ENCODE peak calls at places on chromosomes 5 and 9, in five cellular contexts. R is spleen, Z is uterus, C is HCT116, E is suprapubic skin. A is an unnamed sample.
A peak's percentile ranks its signal among the peaks of the same experiment; 100 is the strongest.

GRCh38 chr5:140556438-140556837 is 835 bp downstream of the SRA1 start:
- DNase-seq in E (no peak), R (no peak), Z (no peak), C (no peak), A (peak; percentile 43)

GRCh38 chr9:73155389-73155788 is 3.7 kb downstream of the ANXA1 start:
- DNase-seq in Z (no peak), R (no peak), E (no peak), C (no peak), A (no peak)

GRCh38 chr5:38193015-38193581 is 65.3 kb upstream of the EGFLAM start:
- DNase-seq in Z (peak; percentile 54), R (peak; percentile 84), E (peak; percentile 83), C (peak; percentile 42), A (peak; percentile 74)

GRCh38 chr5:152164860-152165259 is 240.2 kb upstream of the GLRA1 start:
- DNase-seq in R (no peak), C (no peak), E (no peak), Z (no peak), A (no peak)

GRCh38 chr9:93039456-93039855 is 19.0 kb upstream of the SUSD3 start:
- DNase-seq in R (no peak), E (no peak), Z (no peak), C (no peak), A (no peak)

GRCh38 chr9:110109331-110110110 is 98.4 kb downstream of the C9orf152 start:
- DNase-seq in E (no peak), C (no peak), Z (no peak), R (no peak), A (no peak)

GRCh38 chr9:129834489-129835127 is 467 bp downstream of the C9orf78 start:
- DNase-seq in C (no peak), R (peak; percentile 87), E (peak; percentile 84), Z (no peak), A (no peak)

GRCh38 chr5:158384535-158385421 is 525.8 kb upstream of the CLINT1 start:
- DNase-seq in Z (no peak), C (peak; percentile 19), E (no peak), R (no peak), A (peak; percentile 99)

GRCh38 chr9:21778300-21778699 is 24.1 kb upstream of the MTAP start:
- DNase-seq in R (no peak), Z (no peak), C (no peak), E (no peak), A (no peak)

GRCh38 chr5:157610990-157611389 is 35.4 kb upstream of the ADAM19 start:
- DNase-seq in E (no peak), R (no peak), Z (no peak), C (no peak), A (no peak)

GRCh38 chr5:137372386-137373160 is 126.6 kb downstream of the SPOCK1 start:
- DNase-seq in Z (no peak), R (no peak), C (no peak), E (no peak), A (no peak)

GRCh38 chr5:27241564-27242257 is 203.3 kb upstream of the CDH9 start:
- DNase-seq in C (no peak), E (no peak), Z (no peak), R (no peak), A (no peak)

GRCh38 chr5:80491296-80491695 is 3.4 kb downstream of the FAM151B start:
- DNase-seq in Z (no peak), R (no peak), E (no peak), C (no peak), A (no peak)

GRCh38 chr5:147658293-147658932 is 124.1 kb downstream of the JAKMIP2 start:
- DNase-seq in E (no peak), R (no peak), C (no peak), Z (no peak), A (no peak)

GRCh38 chr5:12272389-12272788 is 368.1 kb upstream of the CTNND2 start:
- DNase-seq in E (no peak), R (no peak), Z (no peak), C (no peak), A (no peak)

GRCh38 chr5:58412081-58412480 is 47.8 kb downstream of the PLK2 start:
- DNase-seq in Z (no peak), R (no peak), E (no peak), C (no peak), A (no peak)

GRCh38 chr5:40879163-40879942 is 29.9 kb upstream of the C7 start:
- DNase-seq in E (no peak), Z (no peak), R (no peak), C (peak; percentile 13), A (peak; percentile 31)

GRCh38 chr5:139076117-139076516 is 122.1 kb downstream of the SIL1 start:
- DNase-seq in R (no peak), Z (no peak), E (no peak), C (no peak), A (no peak)

GRCh38 chr9:114178756-114179450 is 23.6 kb downstream of the COL27A1 start:
- DNase-seq in Z (no peak), R (peak; percentile 22), E (no peak), C (no peak), A (no peak)

GRCh38 chr9:23541976-23542375 is 284.1 kb downstream of the ELAVL2 start:
- DNase-seq in Z (no peak), E (no peak), R (no peak), C (no peak), A (no peak)

GRCh38 chr5:172093559-172093958 is 87.1 kb upstream of the FBXW11 start:
- DNase-seq in R (no peak), E (peak; percentile 63), C (no peak), Z (no peak), A (no peak)

GRCh38 chr9:90003046-90003355 is 398.2 kb downstream of the GADD45G start:
- DNase-seq in E (peak; percentile 67), R (no peak), C (no peak), Z (no peak), A (no peak)

GRCh38 chr5:164356790-164357189 is 851.4 kb downstream of the MAT2B start:
- DNase-seq in R (no peak), Z (no peak), C (no peak), E (no peak), A (no peak)

GRCh38 chr5:142508027-142508426 is 177.9 kb downstream of the FGF1 start:
- DNase-seq in Z (no peak), R (no peak), C (no peak), E (no peak), A (no peak)

GRCh38 chr5:125109293-125109692 is 362.9 kb upstream of the ZNF608 start:
- DNase-seq in C (no peak), Z (no peak), E (no peak), R (no peak), A (no peak)

GRCh38 chr5:62948294-62948693 is 369.7 kb downstream of the LRRC70 start:
- DNase-seq in Z (no peak), R (no peak), E (no peak), C (no peak), A (no peak)

GRCh38 chr5:40383719-40384651 is 295.7 kb upstream of the PTGER4 start:
- DNase-seq in Z (no peak), R (no peak), E (no peak), C (no peak), A (peak; percentile 39)

GRCh38 chr5:60996368-60996767 is 51.4 kb downstream of the NDUFAF2 start:
- DNase-seq in C (no peak), E (no peak), Z (no peak), R (no peak), A (no peak)

GRCh38 chr5:33810491-33811120 is 81.2 kb downstream of the ADAMTS12 start:
- DNase-seq in E (no peak), C (no peak), R (no peak), Z (peak; percentile 64), A (no peak)

GRCh38 chr5:157566902-157567489 is 8.6 kb downstream of the ADAM19 start:
- DNase-seq in C (no peak), E (no peak), R (no peak), Z (no peak), A (no peak)

GRCh38 chr5:3110371-3110770 is 358.9 kb upstream of the IRX2 start:
- DNase-seq in E (no peak), C (no peak), Z (no peak), R (no peak), A (no peak)

GRCh38 chr9:7783635-7784063 is 15.9 kb downstream of the DMAC1 start:
- DNase-seq in E (no peak), C (no peak), R (no peak), Z (no peak), A (no peak)

GRCh38 chr5:14462681-14463080 is 118.9 kb upstream of the OTULINL start:
- DNase-seq in Z (no peak), C (no peak), R (no peak), E (no peak), A (no peak)
- H3K36me3 ChIP-seq in Z (no peaks in the 10 kb centered on the region), C (peaks cover 15% of the 10 kb centered on the region), R (peaks cover 51% of the 10 kb centered on the region), E (peaks cover 67% of the 10 kb centered on the region), A (peaks cover 94% of the 10 kb centered on the region)

DNA sequence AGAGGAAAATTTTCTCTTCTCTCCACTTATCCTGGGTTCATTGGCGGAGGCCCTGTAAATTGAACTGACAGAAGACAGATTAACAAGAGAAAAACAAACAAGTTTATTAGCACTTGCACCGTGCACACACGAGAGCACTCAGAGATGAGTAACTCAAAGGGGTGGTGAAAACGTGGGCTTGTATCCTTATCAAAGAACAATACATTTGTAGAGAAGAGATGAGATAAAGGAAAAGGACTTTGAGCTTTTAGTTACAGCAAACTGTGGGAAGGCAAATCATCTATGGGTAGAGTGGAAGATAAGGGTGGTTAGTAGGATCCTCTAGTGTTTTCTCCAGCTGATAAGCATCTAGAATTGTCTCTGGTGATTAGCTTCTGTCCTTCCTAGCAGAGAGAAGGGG is 44.4 kb upstream of the ROR2 start:
- DNase-seq in C (no peak), R (no peak), E (no peak), Z (no peak), A (no peak)
- H3K9me3 ChIP-seq in C (no peaks in the 10 kb centered on the region), R (no peaks in the 10 kb centered on the region), E (no peaks in the 10 kb centered on the region), Z (no peaks in the 10 kb centered on the region), A (no peaks in the 10 kb centered on the region)

DNA sequence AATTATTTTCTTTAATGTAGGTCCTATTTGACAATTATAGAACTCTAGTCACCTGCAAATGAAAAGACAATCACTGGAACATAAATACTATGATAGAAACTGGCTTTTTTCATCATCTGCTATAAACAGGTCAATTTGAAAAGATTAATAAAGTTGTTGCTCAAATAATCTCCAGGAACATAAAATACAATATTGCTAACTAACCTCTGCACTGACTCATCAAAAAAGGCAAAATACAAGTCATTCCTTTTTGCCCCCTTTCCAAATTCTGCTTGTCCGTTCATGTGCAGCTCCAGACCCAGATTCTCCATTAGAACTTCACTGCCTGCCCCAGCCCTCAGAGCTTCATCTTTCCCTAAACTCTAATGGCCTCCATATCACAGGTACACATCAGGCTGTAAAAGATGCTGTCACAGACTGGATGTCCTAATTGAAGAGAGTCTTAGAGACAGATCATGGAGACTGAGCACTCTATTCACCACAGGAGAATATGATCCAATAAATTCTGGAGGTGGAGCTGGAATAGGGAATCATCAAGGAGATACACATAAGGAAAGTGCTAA is 1.6 kb downstream of the DCTN4 start:
- DNase-seq in Z (no peak), R (no peak), E (no peak), C (no peak), A (no peak)
- H3K4me3 ChIP-seq in Z (no peak overlapping the region), R (peak overlapping the region; percentile 67), E (peak overlapping the region; percentile 57), C (peak overlapping the region; percentile 94), A (no peak overlapping the region)

DNA sequence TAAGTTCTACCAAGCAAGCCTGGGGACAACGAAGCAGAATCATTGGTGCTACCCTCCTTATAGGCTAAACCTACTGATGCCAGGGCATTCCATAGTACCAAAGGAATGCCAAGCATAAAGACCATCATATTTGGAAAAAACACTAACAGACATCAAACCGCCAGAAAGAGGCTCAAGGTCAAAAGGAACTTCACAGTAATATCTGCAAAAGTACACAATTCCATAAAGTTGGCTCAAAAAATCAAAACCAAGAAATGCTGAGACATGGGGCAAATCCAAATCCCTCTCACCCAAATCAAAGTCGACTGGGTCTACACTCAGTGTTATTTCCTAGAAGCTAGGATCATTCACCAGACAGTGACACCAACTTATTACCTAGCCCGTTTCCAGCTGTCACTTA is 3.4 kb downstream of the VCP start:
- DNase-seq in E (no peak), Z (no peak), C (no peak), R (no peak), A (no peak)
- H3K36me3 ChIP-seq in E (peaks cover 41% of the 10 kb centered on the region), Z (no peaks in the 10 kb centered on the region), C (peaks cover 40% of the 10 kb centered on the region), R (peaks cover 41% of the 10 kb centered on the region), A (peaks cover 78% of the 10 kb centered on the region)